ENCODE peak calls at places on chromosomes 2 and 18, in ten cellular contexts. Q, E, W, R, K, M, U, Y, A and T are unnamed samples.

GRCh38 chr2:121583555-121583954 is 52.9 kb downstream of the RNU4ATAC start:
- DNase-seq in W (no peak), E (no peak), K (no peak), M (no peak), U (no peak), Q (no peak), Y (no peak), A (no peak), R (no peak), T (no peak)

GRCh38 chr2:30942430-30942829 is 135.2 kb upstream of the CAPN13 start:
- DNase-seq in Y (no peak), M (no peak), E (no peak), W (no peak), A (no peak), U (no peak), Q (no peak), K (no peak), R (no peak), T (no peak)

GRCh38 chr2:209913786-209914185 is 88.7 kb upstream of the RPE start:
- DNase-seq in Y (no peak), R (no peak), U (no peak), W (no peak), Q (no peak), E (no peak), A (no peak), M (no peak), K (no peak), T (no peak)

GRCh38 chr2:5453224-5453623 is 239.0 kb upstream of the SOX11 start:
- DNase-seq in Q (no peak), M (no peak), E (no peak), K (no peak), R (no peak), Y (no peak), U (no peak), A (no peak), W (no peak), T (no peak)

GRCh38 chr2:64592994-64593655 is 60.6 kb downstream of the SERTAD2 start:
- DNase-seq in R (no peak), Q (no peak), W (no peak), M (no peak), Y (no peak), A (no peak), U (no peak), K (peak; percentile 50), E (peak; percentile 27), T (peak; percentile 36)

GRCh38 chr2:42167458-42167857 is 1.7 kb upstream of the EML4 start:
- DNase-seq in W (no peak), R (no peak), U (no peak), M (no peak), A (no peak), Y (peak; percentile 22), E (no peak), K (peak; percentile 18), Q (no peak), T (no peak)

GRCh38 chr2:144801766-144802165 is 281.8 kb upstream of the ZEB2 start:
- DNase-seq in Q (no peak), A (no peak), W (no peak), Y (peak; percentile 87), U (no peak), E (peak; percentile 66), K (peak; percentile 50), M (peak; percentile 87), R (no peak), T (peak; percentile 76)

GRCh38 chr2:232534940-232535735 is 4.4 kb upstream of the CHRNG start:
- DNase-seq in Y (no peak), K (no peak), R (no peak), E (no peak), M (no peak), Q (peak; percentile 23), A (peak; percentile 63), U (no peak), W (no peak), T (no peak)

GRCh38 chr2:106990307-106990706 is 104.3 kb upstream of the ST6GAL2 start:
- DNase-seq in U (no peak), Q (no peak), M (peak; percentile 66), A (no peak), W (no peak), E (peak; percentile 62), R (no peak), Y (peak; percentile 87), K (peak; percentile 77), T (peak; percentile 83)

GRCh38 chr18:24271381-24272331 is 126.0 kb downstream of the OSBPL1A start:
- DNase-seq in Q (peak; percentile 55), E (peak; percentile 85), A (peak; percentile 90), W (peak; percentile 69), R (no peak), M (peak; percentile 82), Y (peak; percentile 78), K (peak; percentile 87), U (peak; percentile 44), T (peak; percentile 85)

GRCh38 chr2:170425291-170425751 is 247.4 kb downstream of the MYO3B start:
- DNase-seq in W (no peak), U (no peak), K (peak; percentile 6), R (no peak), Q (no peak), E (peak; percentile 43), A (no peak), M (peak; percentile 15), Y (peak; percentile 10), T (peak; percentile 72)

GRCh38 chr2:95383635-95384027 is 18.9 kb upstream of the FAHD2A start:
- DNase-seq in U (no peak), K (no peak), A (no peak), Y (no peak), W (no peak), R (no peak), M (no peak), Q (no peak), E (no peak), T (no peak)

GRCh38 chr2:69026026-69026425 is 13.0 kb downstream of the ANTXR1 start:
- DNase-seq in W (no peak), U (no peak), E (peak; percentile 67), R (no peak), Y (peak; percentile 50), A (no peak), Q (peak; percentile 53), K (peak; percentile 61), M (peak; percentile 56), T (peak; percentile 50)

GRCh38 chr2:158999458-158999857 is 31.0 kb downstream of the TANC1 start:
- DNase-seq in M (peak; percentile 71), U (no peak), Y (peak; percentile 48), A (no peak), K (peak; percentile 62), E (peak; percentile 49), R (no peak), Q (no peak), W (no peak), T (peak; percentile 67)

GRCh38 chr2:220533485-220533884 is 906.1 kb downstream of the SLC4A3 start:
- DNase-seq in M (peak; percentile 93), W (no peak), E (peak; percentile 25), K (peak; percentile 70), Q (peak; percentile 13), U (no peak), R (no peak), A (no peak), Y (peak; percentile 97), T (peak; percentile 70)

GRCh38 chr18:68992719-68993482 is 195.0 kb downstream of the CCDC102B start:
- DNase-seq in M (no peak), K (no peak), W (no peak), U (no peak), Y (no peak), E (no peak), R (no peak), A (peak; percentile 33), Q (no peak), T (no peak)

GRCh38 chr2:121650554-121650930 is 1.3 kb upstream of the CLASP1 start:
- DNase-seq in Q (peak; percentile 39), A (no peak), R (no peak), W (peak; percentile 29), M (peak; percentile 48), E (peak; percentile 25), U (no peak), Y (peak; percentile 19), K (peak; percentile 45), T (peak; percentile 61)

GRCh38 chr2:64013053-64013452 is 6.2 kb downstream of the VPS54 start:
- DNase-seq in U (no peak), M (no peak), E (no peak), R (no peak), Q (no peak), W (no peak), A (no peak), Y (no peak), K (no peak), T (no peak)

GRCh38 chr2:23659328-23659727 is 267.6 kb downstream of the ATAD2B start:
- DNase-seq in U (no peak), M (no peak), W (no peak), R (no peak), A (no peak), Y (no peak), E (no peak), Q (no peak), K (no peak), T (no peak)

GRCh38 chr18:46334200-46334553 is 230.0 kb downstream of the HAUS1 start:
- DNase-seq in E (no peak), Q (no peak), M (no peak), W (peak; percentile 41), K (peak; percentile 2), R (no peak), A (no peak), Y (no peak), U (no peak), T (peak; percentile 17)

GRCh38 chr2:66688951-66689350 is 254.0 kb downstream of the MEIS1 start:
- DNase-seq in W (no peak), Q (no peak), A (no peak), R (no peak), E (no peak), M (no peak), U (no peak), K (no peak), Y (no peak), T (no peak)

GRCh38 chr2:30270166-30270565 is 38.8 kb downstream of the LBH start:
- DNase-seq in W (no peak), Y (no peak), M (no peak), R (no peak), A (no peak), K (no peak), E (no peak), U (no peak), Q (no peak), T (no peak)